ENCODE peak calls at places on chromosomes 16 and 17, in eight cellular contexts. N is activated T-cell treated with anti-CD3 and anti-CD28 coated beads for 48 hours, F is progenitor cell of endocrine pancreas, A is NCI-H2081, Z is KBM-7, L is EH, C is hepatic stellate cell, K is C1 segment of cervical spinal cord. Q is an unnamed sample.

GRCh38 chr17:50469005-50469605 is 425 bp upstream of the CHAD start:
- DNase-seq in N (no peak), F (no peak), A (no peak), Z (no peak), L (peak; percentile 28), C (peak; percentile 40), K (no peak), Q (peak; percentile 82)

GRCh38 chr17:76641501-76641900 is 2.1 kb downstream of the ST6GALNAC1 start:
- DNase-seq in N (no peak), F (no peak), A (no peak), Z (no peak), L (no peak), C (no peak), K (no peak), Q (no peak)

GRCh38 chr17:20996724-20997615 is 45.8 kb downstream of the USP22 start:
- DNase-seq in N (no peak), F (no peak), A (no peak), Z (no peak), L (no peak), C (no peak), K (no peak), Q (no peak)

GRCh38 chr17:73201215-73202069 is 8.6 kb downstream of the COG1 start:
- DNase-seq in N (no peak), F (no peak), A (no peak), Z (no peak), L (peak; percentile 9), C (no peak), K (no peak), Q (no peak)

GRCh38 chr17:37518816-37519215 is 29.1 kb downstream of the DUSP14 start:
- DNase-seq in N (no peak), F (no peak), A (no peak), Z (no peak), L (no peak), C (no peak), K (no peak), Q (no peak)

GRCh38 chr16:54430491-54431030 is 144.0 kb upstream of the IRX3 start:
- DNase-seq in N (no peak), F (peak; percentile 30), A (no peak), Z (no peak), L (peak; percentile 93), C (no peak), K (no peak), Q (no peak)

GRCh38 chr16:21121150-21121549 is 29.5 kb downstream of the DNAH3 start:
- DNase-seq in N (no peak), F (no peak), A (no peak), Z (no peak), L (no peak), C (no peak), K (no peak), Q (no peak)

GRCh38 chr16:84144301-84144858 is 597 bp downstream of the HSDL1 start:
- DNase-seq in N (peak; percentile 36), F (peak; percentile 19), A (no peak), Z (peak; percentile 36), L (peak; percentile 33), C (peak; percentile 40), K (peak; percentile 55), Q (peak; percentile 75)

GRCh38 chr16:22206847-22207714 is 1.0 kb downstream of the EEF2K start:
- DNase-seq in N (peak; percentile 61), F (no peak), A (peak; percentile 75), Z (peak; percentile 89), L (peak; percentile 67), C (no peak), K (peak; percentile 64), Q (peak; percentile 92)

GRCh38 chr17:83057397-83057761 is 22.0 kb upstream of the METRNL start:
- DNase-seq in N (no peak), F (no peak), A (no peak), Z (no peak), L (no peak), C (no peak), K (no peak), Q (no peak)

GRCh38 chr17:74738051-74738996 is 1.3 kb downstream of the RAB37 start:
- DNase-seq in N (peak; percentile 69), F (no peak), A (no peak), Z (peak; percentile 77), L (no peak), C (no peak), K (no peak), Q (peak; percentile 55)

GRCh38 chr16:67893791-67894399 is 841 bp downstream of the PSKH1 start:
- DNase-seq in N (no peak), F (no peak), A (no peak), Z (no peak), L (peak; percentile 23), C (no peak), K (no peak), Q (no peak)

GRCh38 chr16:73023752-73024570 is 24.0 kb downstream of the ZFHX3 start:
- DNase-seq in N (no peak), F (no peak), A (no peak), Z (no peak), L (no peak), C (no peak), K (no peak), Q (no peak)

GRCh38 chr16:58325941-58326340 is 31.1 kb upstream of the PRSS54 start:
- DNase-seq in N (no peak), F (no peak), A (no peak), Z (no peak), L (no peak), C (no peak), K (no peak), Q (no peak)

GRCh38 chr16:71226229-71227141 is 4.0 kb downstream of the HYDIN start:
- DNase-seq in N (no peak), F (no peak), A (no peak), Z (no peak), L (no peak), C (no peak), K (no peak), Q (no peak)

GRCh38 chr16:80594756-80595155 is 54.0 kb downstream of the DYNLRB2 start:
- DNase-seq in N (no peak), F (no peak), A (no peak), Z (no peak), L (peak; percentile 62), C (no peak), K (no peak), Q (no peak)

GRCh38 chr17:35171834-35172233 is 22.4 kb downstream of the SLC35G3 start:
- DNase-seq in N (no peak), F (no peak), A (no peak), Z (no peak), L (peak; percentile 29), C (no peak), K (no peak), Q (no peak)

GRCh38 chr16:81634380-81635121 is 144.5 kb upstream of the PLCG2 start:
- DNase-seq in N (no peak), F (no peak), A (no peak), Z (peak; percentile 15), L (no peak), C (no peak), K (no peak), Q (no peak)

GRCh38 chr16:82761858-82762257 is 135.1 kb downstream of the CDH13 start:
- DNase-seq in N (no peak), F (no peak), A (no peak), Z (no peak), L (peak; percentile 40), C (peak; percentile 21), K (no peak), Q (no peak)

GRCh38 chr16:50367777-50368409 is 895 bp downstream of the BRD7 start:
- DNase-seq in N (no peak), F (no peak), A (no peak), Z (peak; percentile 32), L (no peak), C (no peak), K (no peak), Q (no peak)

GRCh38 chr16:27951752-27952151 is 111.8 kb downstream of the GSG1L start:
- DNase-seq in N (no peak), F (no peak), A (no peak), Z (no peak), L (peak; percentile 33), C (no peak), K (no peak), Q (no peak)

GRCh38 chr17:6489016-6489550 is 44.8 kb downstream of the PIMREG start:
- DNase-seq in N (no peak), F (no peak), A (no peak), Z (no peak), L (no peak), C (no peak), K (peak; percentile 12), Q (no peak)

GRCh38 chr16:58452640-58453039 is 47.3 kb upstream of the NDRG4 start:
- DNase-seq in N (no peak), F (no peak), A (no peak), Z (no peak), L (no peak), C (no peak), K (no peak), Q (no peak)

GRCh38 chr17:47663997-47664941 is 14.6 kb downstream of the KPNB1 start:
- DNase-seq in N (peak; percentile 38), F (peak; percentile 29), A (peak; percentile 76), Z (peak; percentile 78), L (peak; percentile 64), C (no peak), K (peak; percentile 21), Q (no peak)

GRCh38 chr16:85055503-85056210 is 28.1 kb downstream of the KIAA0513 start:
- DNase-seq in N (peak; percentile 66), F (no peak), A (no peak), Z (peak; percentile 98), L (peak; percentile 72), C (peak; percentile 59), K (peak; percentile 50), Q (peak; percentile 86)

GRCh38 chr16:67881557-67882220 is 3.0 kb upstream of the NRN1L start:
- DNase-seq in N (no peak), F (no peak), A (no peak), Z (no peak), L (no peak), C (no peak), K (peak; percentile 30), Q (no peak)

GRCh38 chr17:76246080-76247066 is 6.1 kb upstream of the RNF157 start:
- DNase-seq in N (no peak), F (no peak), A (no peak), Z (peak; percentile 86), L (no peak), C (no peak), K (no peak), Q (peak; percentile 73)

GRCh38 chr16:50195276-50195675 is 42.2 kb downstream of the TENT4B start:
- DNase-seq in N (no peak), F (no peak), A (no peak), Z (no peak), L (peak; percentile 91), C (no peak), K (no peak), Q (no peak)

GRCh38 chr17:40560592-40561293 is 4.5 kb downstream of the CCR7 start:
- DNase-seq in N (peak; percentile 70), F (peak; percentile 3), A (no peak), Z (peak; percentile 92), L (no peak), C (peak; percentile 29), K (no peak), Q (no peak)

Q was measured in upper lobe of left lung.